ENCODE peak calls at places on chromosomes 16 and 17, in eight cellular contexts. K is sigmoid colon; R is cardiac fibroblast; F is upper lobe of right lung; D is spleen; M is fibroblast of lung; Q is CD8-positive, alpha-beta memory T cell; J is tibial nerve. P is an unnamed sample.

GRCh38 chr16:85328665-85329058 is 216.4 kb upstream of the CIBAR2 start:
- DNase-seq in D (no peak), M (no peak), K (no peak), Q (no peak), F (no peak), R (no peak), J (no peak), P (peak)

GRCh38 chr17:19780846-19781245 is 32.7 kb upstream of the ALDH3A1 start:
- DNase-seq in Q (no peak), M (no peak), D (no peak), F (no peak), K (no peak), R (no peak), J (no peak), P (no peak)

GRCh38 chr16:24309222-24309905 is 53.2 kb downstream of the CACNG3 start:
- DNase-seq in J (no peak), K (no peak), M (peak), R (peak), D (no peak), F (no peak), Q (no peak), P (no peak)

GRCh38 chr17:82234211-82235055 is 5.6 kb downstream of the SLC16A3 start:
- DNase-seq in Q (no peak), M (no peak), F (no peak), K (no peak), R (peak), D (peak), J (no peak), P (no peak)

GRCh38 chr16:56102159-56102798 is 89.0 kb upstream of the GNAO1 start:
- DNase-seq in K (peak), J (no peak), R (no peak), Q (no peak), D (no peak), F (no peak), M (peak), P (peak)

GRCh38 chr17:59830007-59830630 is 62.6 kb downstream of the TUBD1 start:
- DNase-seq in D (no peak), M (peak), Q (no peak), J (no peak), R (peak), F (no peak), K (no peak), P (no peak)

GRCh38 chr17:15361151-15361550 is 19.8 kb upstream of the TEKT3 start:
- DNase-seq in D (no peak), K (no peak), Q (no peak), M (no peak), J (no peak), R (no peak), F (no peak), P (no peak)

GRCh38 chr16:72991645-72992044 is 56.3 kb downstream of the ZFHX3 start:
- DNase-seq in F (no peak), K (no peak), R (no peak), Q (no peak), J (no peak), M (no peak), D (no peak), P (no peak)

GRCh38 chr17:41082565-41083136 is 1.3 kb upstream of the KRTAP4-7 start:
- DNase-seq in J (no peak), F (no peak), K (no peak), R (no peak), D (no peak), Q (no peak), M (no peak), P (no peak)

GRCh38 chr16:87697256-87697655 is 68.5 kb downstream of the KLHDC4 start:
- DNase-seq in Q (no peak), F (no peak), K (no peak), M (no peak), J (no peak), R (no peak), D (no peak), P (no peak)

GRCh38 chr17:77315551-77316190 is 174.9 kb downstream of the SEC14L1 start:
- DNase-seq in D (peak), M (no peak), J (no peak), R (no peak), K (peak), Q (no peak), F (peak), P (no peak)

GRCh38 chr17:45969726-45970125 is 29.3 kb upstream of the STH start:
- DNase-seq in M (no peak), D (no peak), J (no peak), R (no peak), K (no peak), Q (no peak), F (no peak), P (no peak)

GRCh38 chr17:60442271-60443201 is 20.2 kb downstream of the CHCT1 start:
- DNase-seq in D (no peak), R (peak), J (no peak), M (peak), F (no peak), K (no peak), Q (no peak), P (no peak)

GRCh38 chr16:85586360-85587145 is 26.6 kb upstream of the GSE1 start:
- DNase-seq in J (no peak), Q (no peak), F (no peak), K (peak), R (no peak), D (no peak), M (peak), P (peak)

GRCh38 chr17:29251969-29252866 is 5.6 kb downstream of the CRYBA1 start:
- DNase-seq in J (no peak), D (no peak), Q (peak), R (peak), K (no peak), F (no peak), M (peak), P (no peak)

GRCh38 chr16:1545044-1545736 is 11.7 kb downstream of the TMEM204 start:
- DNase-seq in M (no peak), D (no peak), F (no peak), Q (no peak), J (no peak), R (no peak), K (no peak), P (no peak)
- H3K4me3 ChIP-seq in M (no peak), D (no peak), F (no peak), Q (no peak), J (no peak), R (no peak), K (peak), P (no peak)

GRCh38 chr16:11493531-11493929 is 93.2 kb downstream of the LITAF start:
- DNase-seq in M (no peak), K (no peak), F (no peak), Q (no peak), J (no peak), D (no peak), R (no peak), P (no peak)

GRCh38 chr16:11494029-11494428 is 92.7 kb downstream of the LITAF start:
- DNase-seq in J (no peak), R (no peak), K (no peak), Q (no peak), M (no peak), D (no peak), F (no peak), P (no peak)

GRCh38 chr16:11492808-11493530 is 93.8 kb downstream of the LITAF start:
- DNase-seq in M (no peak), D (no peak), Q (no peak), K (no peak), R (no peak), J (no peak), F (no peak), P (no peak)

GRCh38 chr16:11495066-11495407 is 91.7 kb downstream of the LITAF start:
- DNase-seq in Q (no peak), K (no peak), M (no peak), J (no peak), F (no peak), D (no peak), R (no peak), P (no peak)

DNA sequence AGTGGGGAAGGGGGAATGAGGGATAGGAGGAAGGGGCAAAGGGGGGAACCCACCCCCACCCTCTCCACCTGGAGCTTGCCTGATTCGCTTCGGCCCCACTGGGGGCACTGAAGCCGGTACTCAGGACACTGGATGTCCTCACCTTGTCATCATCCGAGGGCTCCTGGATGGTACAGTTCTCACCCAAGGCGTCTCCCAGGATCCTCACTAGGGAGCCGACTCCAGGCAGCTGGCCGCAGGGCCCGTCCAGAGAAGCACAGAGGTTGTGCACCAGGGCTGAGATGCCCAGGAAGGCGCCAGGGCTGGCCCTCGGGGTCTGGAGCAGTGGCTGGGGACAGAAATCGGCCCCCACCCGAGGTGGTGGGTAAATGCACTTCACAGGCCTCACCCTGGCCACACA is 92.3 kb downstream of the LITAF start:
- DNase-seq in D (no peak), J (no peak), K (no peak), R (no peak), Q (no peak), M (no peak), F (no peak), P (no peak)
- H3K4me3 ChIP-seq in D (no peak), J (no peak), K (no peak), R (no peak), Q (no peak), M (no peak), F (no peak), P (no peak)

DNA sequence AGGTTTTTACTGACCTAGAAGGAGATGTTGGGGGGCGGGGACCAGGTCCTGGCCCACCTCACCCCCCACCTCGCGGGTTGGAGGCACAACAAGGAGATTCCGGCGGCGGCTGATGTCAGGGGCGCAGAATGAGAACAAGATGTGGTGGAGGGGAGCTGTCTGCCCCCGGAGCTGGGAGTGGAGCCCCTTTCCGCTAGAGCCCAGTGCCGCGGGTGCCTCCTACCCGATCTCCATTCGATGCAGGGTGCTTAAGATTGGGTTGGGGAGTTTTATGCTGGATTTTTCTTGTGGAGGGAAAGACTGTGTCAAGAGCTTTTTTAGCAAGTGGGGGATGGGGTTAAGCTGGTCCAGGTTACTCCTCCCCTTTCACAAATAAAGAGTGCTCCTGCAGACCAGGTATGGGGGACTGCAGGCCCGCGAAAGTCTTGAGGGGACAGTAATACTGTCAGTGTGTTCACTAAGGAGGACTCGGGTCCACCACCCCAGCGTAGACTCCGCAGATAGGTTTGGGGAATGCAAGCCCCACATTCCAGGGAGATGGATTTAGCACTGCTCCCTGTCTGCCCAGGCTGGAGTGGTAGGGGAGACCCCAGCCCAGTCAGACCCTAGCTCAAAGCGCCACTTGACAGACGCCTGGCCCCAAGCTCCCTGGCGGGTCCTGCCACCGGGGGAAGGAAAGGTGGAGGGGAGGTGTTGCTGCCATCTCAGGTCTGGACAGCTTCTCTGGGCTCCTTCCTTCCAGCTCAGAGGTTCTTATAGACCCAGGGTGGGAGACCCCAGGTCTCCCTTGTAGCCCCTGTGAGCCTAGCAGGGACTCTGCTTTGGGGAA is 2.0 kb downstream of the CACNA1G start:
- DNase-seq in J (no peak), K (no peak), D (no peak), M (no peak), F (no peak), Q (peak), R (no peak), P (no peak)
- H3K4me3 ChIP-seq in J (no peak), K (no peak), D (no peak), M (no peak), F (no peak), Q (no peak), R (no peak), P (no peak)

GRCh38 chr17:37513711-37514110 is 24.0 kb downstream of the DUSP14 start:
- DNase-seq in M (no peak), D (no peak), K (no peak), J (no peak), Q (no peak), R (no peak), F (no peak), P (no peak)
- H3K4me3 ChIP-seq in M (no peak), D (no peak), K (no peak), J (no peak), Q (no peak), R (no peak), F (no peak), P (no peak)

DNA sequence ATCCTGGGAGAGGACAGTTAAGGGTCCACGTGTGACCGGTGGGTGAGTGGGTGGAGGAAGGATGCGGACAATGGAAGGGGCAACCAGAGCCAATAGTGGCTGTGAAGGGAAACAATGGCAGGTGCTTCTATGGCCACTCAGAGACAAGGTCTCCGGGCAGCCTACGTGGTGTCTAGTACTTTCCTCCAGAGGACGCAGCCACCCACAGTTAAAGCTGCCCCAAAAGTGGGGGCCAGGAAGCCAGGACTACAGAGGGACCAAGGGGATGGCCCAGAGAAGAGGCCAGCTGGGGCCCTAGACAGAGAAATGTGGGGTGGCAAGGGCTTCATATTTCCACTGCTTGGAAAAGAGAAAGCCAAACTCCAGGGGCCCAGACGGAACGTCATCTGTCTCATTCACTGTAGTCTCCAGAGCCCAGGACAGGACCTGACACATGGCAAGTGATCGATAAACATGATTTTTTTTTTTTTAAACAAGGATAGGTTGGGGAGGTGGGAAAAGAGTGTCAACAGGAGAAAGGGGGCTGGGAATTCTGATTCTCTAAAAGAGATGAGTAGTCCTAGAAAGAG is 861 bp upstream of the PER1 start:
- DNase-seq in D (no peak), F (no peak), K (peak), R (no peak), J (peak), Q (peak), M (no peak), P (peak)
- H3K4me3 ChIP-seq in D (no peak), F (peak), K (peak), R (peak), J (peak), Q (peak), M (no peak), P (peak)

DNA sequence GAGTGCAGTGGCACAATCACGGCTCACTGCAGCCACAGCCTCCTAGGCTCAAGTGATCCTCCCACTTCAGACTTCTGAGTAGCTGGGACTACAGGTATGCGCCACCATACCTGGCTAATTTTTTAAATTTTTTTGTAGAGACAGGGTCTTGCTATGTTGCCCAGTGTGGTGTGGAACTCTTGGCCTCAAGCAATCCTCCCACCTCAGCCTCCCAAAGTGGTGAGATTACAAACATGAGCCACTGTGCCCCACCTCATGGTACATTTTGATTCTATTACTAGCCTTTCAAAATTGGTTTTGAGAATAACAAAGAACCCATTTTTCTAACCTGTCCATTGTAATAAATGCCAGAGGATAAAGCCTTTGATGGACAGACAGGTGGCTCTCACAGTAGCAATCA is 1.4 kb downstream of the CCDC43 start:
- DNase-seq in J (no peak), K (no peak), D (no peak), M (no peak), F (no peak), R (no peak), Q (no peak), P (no peak)
- H3K4me3 ChIP-seq in J (no peak), K (no peak), D (no peak), M (no peak), F (no peak), R (no peak), Q (no peak), P (no peak)